ENCODE peak calls at places on chromosomes 5 and 9, in four cellular contexts. T is effector CD8-positive, alpha-beta T cell; I is RKO; Y is stimulated activated CD8-positive, alpha-beta memory T cell treated with anti-CD3 and anti-CD28 coated beads, Interleukin-2, amount 100 ng/mL, for 48 hours. G is an unnamed sample.
A peak's percentile ranks its signal among the peaks of the same experiment; 100 is the strongest.

GRCh38 chr9:129550199-129550839 is 70.6 kb downstream of the C9orf50 start:
- DNase-seq in I (no peak), Y (no peak), T (no peak), G (peak; percentile 80)

GRCh38 chr9:134666208-134666607 is 24.6 kb downstream of the COL5A1 start:
- DNase-seq in I (no peak), T (no peak), Y (no peak), G (no peak)

GRCh38 chr5:143094087-143094511 is 309.4 kb downstream of the NR3C1 start:
- DNase-seq in Y (no peak), I (no peak), T (no peak), G (no peak)

GRCh38 chr9:125341566-125341965 is 79.9 kb downstream of the GAPVD1 start:
- DNase-seq in Y (no peak), T (no peak), I (no peak), G (no peak)

GRCh38 chr5:72779520-72779919 is 36.9 kb upstream of the TNPO1 start:
- DNase-seq in T (no peak), I (no peak), Y (no peak), G (no peak)

GRCh38 chr9:133107961-133108793 is 12.9 kb downstream of the RALGDS start:
- DNase-seq in I (no peak), T (no peak), Y (no peak), G (no peak)

GRCh38 chr5:139669681-139670368 is 21.7 kb downstream of the CXXC5 start:
- DNase-seq in T (no peak), Y (no peak), I (no peak), G (no peak)

GRCh38 chr9:112140936-112141335 is 34.2 kb downstream of the SUSD1 start:
- DNase-seq in T (no peak), Y (no peak), I (peak; percentile 52), G (no peak)

GRCh38 chr9:108254236-108254635 is 601.5 kb downstream of the ACTL7B start:
- DNase-seq in T (no peak), I (no peak), Y (no peak), G (no peak)

GRCh38 chr9:85118990-85119755 is 449.6 kb downstream of the NTRK2 start:
- DNase-seq in Y (no peak), T (no peak), I (peak; percentile 42), G (no peak)

GRCh38 chr9:81690251-81690851 is 1.0 kb upstream of the TLE1 start:
- DNase-seq in T (no peak), Y (no peak), I (no peak), G (peak; percentile 51)

GRCh38 chr5:178434851-178435250 is 155.3 kb downstream of the COL23A1 start:
- DNase-seq in I (no peak), T (no peak), Y (no peak), G (peak; percentile 52)

GRCh38 chr5:59019078-59019477 is 436.2 kb downstream of the RAB3C start:
- DNase-seq in Y (no peak), T (no peak), I (no peak), G (no peak)